ENCODE peak calls at places on chromosomes 5 and 9, in four cellular contexts. M is A549, R is spleen, O is heart right ventricle. U is an unnamed sample. For H3K4me1, the result is how much of the 10 kb centered on the place peaks cover.

GRCh38 chr9:85401998-85402397 is 339.8 kb downstream of the AGTPBP1 start:
- DNase-seq in M (no peak), R (no peak), O (no peak), U (no peak)

GRCh38 chr5:95617057-95617456 is 2.8 kb upstream of the GPR150 start:
- DNase-seq in M (peak), R (no peak), O (no peak), U (no peak)

GRCh38 chr5:172795401-172795977 is 24.5 kb upstream of the DUSP1 start:
- DNase-seq in M (peak), R (no peak), O (peak), U (peak)

GRCh38 chr5:150068071-150068470 is 18.3 kb downstream of the CSF1R start:
- DNase-seq in M (no peak), R (no peak), O (no peak), U (no peak)

GRCh38 chr5:83177803-83178202 is 100.5 kb downstream of the XRCC4 start:
- DNase-seq in M (no peak), R (no peak), O (no peak), U (no peak)

GRCh38 chr5:113510836-113511451 is 2.5 kb upstream of the YTHDC2 start:
- DNase-seq in M (peak), R (no peak), O (no peak), U (no peak)

GRCh38 chr5:32522429-32523143 is 62.8 kb upstream of the SUB1 start:
- DNase-seq in M (no peak), R (peak), O (no peak), U (peak)

GRCh38 chr9:26747611-26748010 is 145.0 kb downstream of the CAAP1 start:
- DNase-seq in M (no peak), R (no peak), O (no peak), U (no peak)

GRCh38 chr5:1291611-1292080 is 3.2 kb downstream of the TERT start:
- DNase-seq in M (no peak), R (peak), O (no peak), U (no peak)

GRCh38 chr9:19946446-19947109 is 157.7 kb upstream of the SLC24A2 start:
- DNase-seq in M (peak), R (no peak), O (no peak), U (no peak)

GRCh38 chr5:82004511-82004910 is 32.7 kb downstream of the ATG10 start:
- DNase-seq in M (peak), R (no peak), O (no peak), U (no peak)

GRCh38 chr9:137502008-137502913 is 43.1 kb upstream of the NSMF start:
- DNase-seq in M (peak), R (no peak), O (no peak), U (no peak)

GRCh38 chr9:6676254-6676928 is 30.9 kb upstream of the GLDC start:
- DNase-seq in M (no peak), R (peak), O (no peak), U (no peak)

GRCh38 chr5:18686253-18686652 is 1052.0 kb downstream of the TAF11L14 start:
- DNase-seq in M (no peak), R (no peak), O (no peak), U (no peak)

GRCh38 chr9:71929791-71930440 is 18.5 kb downstream of the C9orf85 start:
- DNase-seq in M (no peak), R (no peak), O (no peak), U (no peak)

GRCh38 chr9:95284667-95285066 is 32.8 kb downstream of the FANCC start:
- DNase-seq in M (no peak), R (no peak), O (no peak), U (no peak)

GRCh38 chr5:94288937-94289336 is 329.5 kb downstream of the KIAA0825 start:
- DNase-seq in M (no peak), R (no peak), O (no peak), U (no peak)

GRCh38 chr9:4260661-4261060 is 39.2 kb downstream of the GLIS3 start:
- DNase-seq in M (no peak), R (no peak), O (no peak), U (no peak)

GRCh38 chr5:157215143-157215825 is 34.6 kb downstream of the ITK start:
- DNase-seq in M (no peak), R (no peak), O (no peak), U (no peak)

GRCh38 chr5:178995341-178995690 is 196 bp upstream of the GRM6 start:
- DNase-seq in M (no peak), R (no peak), O (no peak), U (no peak)

GRCh38 chr5:173570321-173571090 is 45.9 kb downstream of the BOD1 start:
- DNase-seq in M (no peak), R (no peak), O (no peak), U (no peak)

GRCh38 chr9:123434619-123435240 is 78.7 kb downstream of the CRB2 start:
- DNase-seq in M (peak), R (peak), O (no peak), U (no peak)

GRCh38 chr9:130870491-130871381 is 25.9 kb downstream of the QRFP start:
- DNase-seq in M (no peak), R (peak), O (no peak), U (no peak)

GRCh38 chr5:395156-395920 is 47.6 kb upstream of the EXOC3 start:
- DNase-seq in M (no peak), R (peak), O (no peak), U (no peak)

GRCh38 chr9:73176450-73176875 is 24.8 kb downstream of the ANXA1 start:
- DNase-seq in M (peak), R (no peak), O (no peak), U (no peak)

GRCh38 chr5:57349214-57349613 is 133.4 kb downstream of the ACTBL2 start:
- DNase-seq in M (no peak), R (no peak), O (no peak), U (no peak)

GRCh38 chr5:96868603-96869371 is 7.5 kb upstream of the ERAP2 start:
- DNase-seq in M (peak), R (no peak), O (no peak), U (no peak)

GRCh38 chr9:36929350-36929675 is 104.8 kb downstream of the PAX5 start:
- DNase-seq in M (no peak), R (no peak), O (no peak), U (no peak)

DNA sequence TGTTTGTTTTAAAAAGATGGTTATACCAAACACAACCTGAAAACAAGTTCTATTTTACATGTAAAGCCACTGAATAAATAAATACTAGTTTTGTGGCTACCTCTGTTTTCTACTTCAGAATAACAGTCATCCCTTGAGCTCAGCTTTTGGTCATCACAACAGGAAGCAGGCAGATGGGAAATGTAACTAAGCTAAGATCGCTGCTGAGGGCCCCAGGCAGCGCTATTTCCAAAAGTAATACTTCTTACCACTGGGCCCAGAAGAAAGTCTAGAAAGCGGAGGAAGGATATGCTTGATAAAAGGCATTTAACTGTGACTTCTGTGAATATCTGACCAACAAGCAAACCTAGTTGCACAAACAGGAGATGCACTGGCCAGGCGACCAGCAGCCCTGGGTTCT is 61.4 kb downstream of the SERINC5 start:
- DNase-seq in M (no peak), R (no peak), O (no peak), U (no peak)
- H3K4me3 ChIP-seq in M (no peak), R (no peak), O (no peak), U (no peak)

DNA sequence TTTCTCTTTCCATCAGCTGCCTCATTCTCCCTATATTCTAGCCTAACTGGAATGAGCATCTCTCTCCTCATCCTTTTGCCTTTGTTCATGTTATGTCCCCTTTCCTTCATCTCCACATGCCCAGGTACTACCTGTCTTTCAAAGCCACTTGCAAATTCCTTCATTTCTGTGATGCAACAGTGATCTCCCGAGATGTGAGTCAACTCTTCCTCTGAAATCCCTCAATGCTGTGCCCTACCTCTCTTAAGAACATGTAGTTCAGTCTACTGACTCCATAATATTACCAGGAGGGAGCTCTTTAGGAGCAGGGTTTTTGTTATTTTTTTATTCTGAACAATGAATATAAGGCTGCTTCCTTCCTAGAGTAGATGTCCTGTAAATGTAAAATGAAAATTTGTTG is 91.6 kb downstream of the ZNF462 start:
- DNase-seq in M (no peak), R (no peak), O (no peak), U (no peak)
- H3K4me1 ChIP-seq in M (under half), R (under half), O (under half), U (under half)

GRCh38 chr5:38576971-38577684 is 20.7 kb upstream of the LIFR start:
- DNase-seq in M (no peak), R (no peak), O (no peak), U (no peak)

GRCh38 chr5:38583500-38583899 is 27.1 kb upstream of the LIFR start:
- DNase-seq in M (no peak), R (no peak), O (no peak), U (no peak)

GRCh38 chr5:38585812-38586211 is 29.4 kb upstream of the LIFR start:
- DNase-seq in M (no peak), R (no peak), O (no peak), U (no peak)

GRCh38 chr5:38579105-38579504 is 22.7 kb upstream of the LIFR start:
- DNase-seq in M (no peak), R (no peak), O (no peak), U (no peak)

DNA sequence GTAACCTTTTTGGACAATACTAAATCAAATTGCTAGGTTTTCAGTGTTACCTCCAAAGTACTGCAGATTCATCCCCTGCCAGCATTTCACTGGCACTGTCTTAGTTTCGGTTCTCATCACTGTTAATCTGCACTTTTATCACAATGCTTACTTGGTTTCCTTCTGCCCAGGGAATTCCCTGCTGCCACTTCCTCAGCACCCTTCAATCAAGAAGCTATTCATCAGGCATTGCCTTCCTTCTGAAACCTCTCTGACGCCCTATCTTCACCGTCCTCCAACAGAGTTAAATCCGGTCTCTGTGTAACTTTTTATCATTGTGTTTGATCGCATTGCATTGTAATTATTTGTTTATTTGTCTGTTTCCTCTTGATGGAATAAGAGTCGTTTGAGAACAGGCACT is 26.2 kb upstream of the LIFR start:
- DNase-seq in M (no peak), R (no peak), O (no peak), U (no peak)
- H3K27ac ChIP-seq in M (no peak), R (peak), O (no peak), U (no peak)

GRCh38 chr5:143245929-143246561 is 157.4 kb downstream of the NR3C1 start:
- DNase-seq in M (peak), R (no peak), O (no peak), U (no peak)

GRCh38 chr5:143243103-143243502 is 160.4 kb downstream of the NR3C1 start:
- DNase-seq in M (no peak), R (no peak), O (no peak), U (no peak)

GRCh38 chr5:143244990-143245389 is 158.5 kb downstream of the NR3C1 start:
- DNase-seq in M (no peak), R (no peak), O (no peak), U (no peak)

GRCh38 chr5:143241892-143242291 is 161.6 kb downstream of the NR3C1 start:
- DNase-seq in M (no peak), R (no peak), O (no peak), U (no peak)

GRCh38 chr5:143244000-143244736 is 159.3 kb downstream of the NR3C1 start:
- DNase-seq in M (peak), R (no peak), O (no peak), U (peak)
- H3K4me3 ChIP-seq in M (peak), R (no peak), O (peak), U (no peak)

GRCh38 chr5:39503148-39503547 is 78.4 kb upstream of the DAB2 start:
- DNase-seq in M (no peak), R (no peak), O (no peak), U (peak)
- H3K4me1 ChIP-seq in M (under half), R (under half), O (under half), U (under half)

GRCh38 chr9:90025816-90026215 is 421.0 kb downstream of the GADD45G start:
- DNase-seq in M (peak), R (peak), O (no peak), U (no peak)
- H3K27ac ChIP-seq in M (no peak), R (no peak), O (no peak), U (no peak)

DNA sequence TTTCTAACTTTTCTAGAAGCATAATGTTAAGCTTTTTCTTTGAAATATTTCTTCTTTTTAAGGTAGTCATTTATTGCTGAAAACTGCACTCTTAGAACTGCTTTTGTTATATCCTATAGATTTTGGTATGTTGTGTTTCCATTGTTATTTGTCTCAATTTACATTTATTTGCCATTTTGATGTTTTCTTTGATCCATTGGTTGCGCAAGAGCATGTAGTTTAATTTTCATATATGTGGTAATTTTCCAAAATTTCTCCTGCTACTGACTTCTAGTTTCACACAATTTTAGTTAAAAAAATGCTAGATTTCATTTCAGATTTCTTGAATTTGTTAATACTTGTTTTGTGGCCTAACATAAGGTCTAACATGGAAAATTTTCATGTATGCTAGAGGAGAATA is 1029.3 kb upstream of the TYRP1 start:
- DNase-seq in M (no peak), R (no peak), O (no peak), U (no peak)
- H3K4me3 ChIP-seq in M (no peak), R (no peak), O (no peak), U (no peak)

DNA sequence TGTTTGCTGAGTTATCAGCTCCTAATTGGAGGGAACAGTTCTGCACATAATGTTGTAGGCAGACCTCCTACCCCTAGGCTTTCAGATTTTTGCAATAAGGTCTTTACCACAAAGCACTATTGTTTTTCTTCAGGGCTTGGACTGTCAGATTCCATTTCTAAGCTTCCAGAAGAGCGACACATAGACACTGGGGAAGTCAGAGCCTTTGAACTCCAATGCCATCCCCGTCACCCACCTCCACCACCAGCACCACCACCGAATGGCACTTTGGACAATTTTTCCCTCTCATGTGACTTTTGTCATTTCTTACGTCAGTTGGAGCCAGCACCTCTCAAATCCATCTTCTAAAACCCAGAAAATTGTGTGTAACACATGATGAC is 28.3 kb upstream of the SPRY4 start:
- DNase-seq in M (no peak), R (no peak), O (no peak), U (no peak)
- H3K4me1 ChIP-seq in M (under half), R (under half), O (under half), U (under half)